ENCODE peak calls at places on chromosomes 6 and 20, in four cellular contexts. One of them, this sample, is unnamed.

GRCh38 chr6:26092443-26092842 is 5.2 kb downstream of the HFE start:
- DNase-seq in NCI-H446 treated with DMSO at 0.1 percent for 48 hours: no peak
- DNase-seq in left ventricle myocardium superior: no peak
- DNase-seq in NCI-H1092: no peak
- DNase-seq in this sample: no peak

GRCh38 chr20:1381753-1382591 is 10.9 kb downstream of the FKBP1A start:
- DNase-seq in NCI-H446 treated with DMSO at 0.1 percent for 48 hours: peak; percentile 17
- DNase-seq in left ventricle myocardium superior: no peak
- DNase-seq in NCI-H1092: peak; percentile 7
- DNase-seq in this sample: no peak

GRCh38 chr6:35081426-35081851 is 59.7 kb downstream of the TCP11 start:
- DNase-seq in NCI-H446 treated with DMSO at 0.1 percent for 48 hours: no peak
- DNase-seq in left ventricle myocardium superior: no peak
- DNase-seq in NCI-H1092: no peak
- DNase-seq in this sample: no peak

GRCh38 chr20:48603116-48603818 is 224.5 kb downstream of the PREX1 start:
- DNase-seq in NCI-H446 treated with DMSO at 0.1 percent for 48 hours: no peak
- DNase-seq in left ventricle myocardium superior: no peak
- DNase-seq in NCI-H1092: no peak
- DNase-seq in this sample: no peak

GRCh38 chr6:82750570-82750969 is 315.1 kb downstream of the UBE3D start:
- DNase-seq in NCI-H446 treated with DMSO at 0.1 percent for 48 hours: no peak
- DNase-seq in left ventricle myocardium superior: no peak
- DNase-seq in NCI-H1092: no peak
- DNase-seq in this sample: no peak

GRCh38 chr6:2986722-2987196 is 12.9 kb upstream of the NQO2 start:
- DNase-seq in NCI-H446 treated with DMSO at 0.1 percent for 48 hours: no peak
- DNase-seq in left ventricle myocardium superior: no peak
- DNase-seq in NCI-H1092: no peak
- DNase-seq in this sample: no peak

GRCh38 chr6:6966127-6966526 is 141.6 kb upstream of the RREB1 start:
- DNase-seq in NCI-H446 treated with DMSO at 0.1 percent for 48 hours: no peak
- DNase-seq in left ventricle myocardium superior: no peak
- DNase-seq in NCI-H1092: no peak
- DNase-seq in this sample: no peak

GRCh38 chr20:34190679-34191090 is 50.5 kb upstream of the ASIP start:
- DNase-seq in NCI-H446 treated with DMSO at 0.1 percent for 48 hours: peak; percentile 35
- DNase-seq in left ventricle myocardium superior: peak; percentile 71
- DNase-seq in NCI-H1092: peak; percentile 36
- DNase-seq in this sample: no peak

GRCh38 chr6:2104524-2104880 is 140.9 kb downstream of the GMDS start:
- DNase-seq in NCI-H446 treated with DMSO at 0.1 percent for 48 hours: no peak
- DNase-seq in left ventricle myocardium superior: no peak
- DNase-seq in NCI-H1092: no peak
- DNase-seq in this sample: no peak

GRCh38 chr20:41172296-41173140 is 35.2 kb downstream of the PLCG1 start:
- DNase-seq in NCI-H446 treated with DMSO at 0.1 percent for 48 hours: no peak
- DNase-seq in left ventricle myocardium superior: peak; percentile 41
- DNase-seq in NCI-H1092: no peak
- DNase-seq in this sample: no peak

GRCh38 chr6:35047265-35048011 is 93.7 kb downstream of the TCP11 start:
- DNase-seq in NCI-H446 treated with DMSO at 0.1 percent for 48 hours: no peak
- DNase-seq in left ventricle myocardium superior: no peak
- DNase-seq in NCI-H1092: no peak
- DNase-seq in this sample: no peak